ENCODE peak calls at places on chromosomes 3 and 15, in ten cellular contexts. R is PC-3, F is astrocyte of the spinal cord, L is AG04450, G is ovary, H is fibroblast of the aortic adventitia, I is MM.1S, B is A549, X is psoas muscle, P is WERI-Rb-1. K is an unnamed sample.

GRCh38 chr3:42590989-42591756 is 513 bp downstream of the SS18L2 start:
- DNase-seq in R (no peak), F (no peak), L (no peak), G (peak), H (peak), I (peak), B (no peak), X (peak), P (peak), K (no peak)

GRCh38 chr3:13013151-13013561 is 60.1 kb downstream of the IQSEC1 start:
- DNase-seq in R (no peak), F (no peak), L (no peak), G (peak), H (no peak), I (peak), B (no peak), X (no peak), P (no peak), K (no peak)

GRCh38 chr3:14405886-14406238 is 3.5 kb downstream of the SLC6A6 start:
- DNase-seq in R (peak), F (no peak), L (no peak), G (no peak), H (no peak), I (no peak), B (peak), X (no peak), P (no peak), K (no peak)

GRCh38 chr15:77749236-77749997 is 116.7 kb upstream of the LINGO1 start:
- DNase-seq in R (no peak), F (no peak), L (no peak), G (no peak), H (no peak), I (no peak), B (no peak), X (no peak), P (no peak), K (no peak)

GRCh38 chr15:80769471-80770355 is 9.5 kb upstream of the CEMIP start:
- DNase-seq in R (no peak), F (no peak), L (no peak), G (no peak), H (no peak), I (no peak), B (no peak), X (no peak), P (no peak), K (no peak)

GRCh38 chr3:149480326-149481017 is 6.0 kb downstream of the TM4SF4 start:
- DNase-seq in R (peak), F (peak), L (peak), G (peak), H (peak), I (peak), B (peak), X (peak), P (peak), K (no peak)

GRCh38 chr15:90210593-90210992 is 9.5 kb downstream of the SEMA4B start:
- DNase-seq in R (no peak), F (no peak), L (no peak), G (no peak), H (no peak), I (no peak), B (no peak), X (no peak), P (no peak), K (no peak)

GRCh38 chr15:36757189-36757814 is 177.9 kb downstream of the CDIN1 start:
- DNase-seq in R (peak), F (peak), L (no peak), G (no peak), H (no peak), I (no peak), B (no peak), X (no peak), P (no peak), K (no peak)

DNA sequence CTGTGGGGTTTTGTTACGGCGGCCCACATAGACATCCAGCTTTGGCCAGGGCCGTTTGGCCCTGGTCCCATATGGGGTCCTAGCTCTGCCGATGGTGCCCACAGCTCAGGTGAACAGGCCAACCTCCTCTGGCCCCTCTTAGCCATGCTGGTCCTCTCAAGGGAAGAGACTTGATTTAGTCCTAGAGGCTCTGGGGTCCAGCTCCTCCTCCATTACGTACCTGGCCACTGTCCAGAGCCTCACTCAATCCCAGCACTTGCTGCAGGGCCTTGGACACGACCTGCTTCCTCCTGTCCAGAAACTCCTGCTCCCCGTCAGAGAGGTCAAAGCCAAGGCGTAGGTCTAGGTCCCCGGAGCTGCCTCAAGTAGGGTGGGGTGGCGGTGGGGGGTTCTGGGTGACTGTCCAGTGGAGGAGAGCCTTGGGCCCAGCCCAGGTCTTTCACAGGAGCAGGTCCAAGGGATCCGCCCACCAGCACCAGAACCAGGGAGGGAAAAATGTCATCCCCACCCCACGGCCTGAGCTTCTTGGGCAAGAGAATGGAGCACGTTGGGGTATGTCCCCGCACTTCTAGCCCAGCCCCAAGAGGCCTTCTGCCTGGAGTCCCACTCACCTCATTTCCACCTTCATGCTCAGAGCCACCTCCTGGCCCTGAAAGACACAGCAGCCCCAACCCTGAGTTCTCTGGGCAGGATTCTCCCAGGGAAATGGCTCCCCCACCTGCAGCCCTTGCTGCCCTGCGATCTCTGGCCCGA is 6.8 kb downstream of the PLA2G4F start:
- DNase-seq in R (no peak), F (no peak), L (no peak), G (no peak), H (no peak), I (no peak), B (no peak), X (no peak), P (no peak), K (no peak)
- TF ChIP-seq CTCF in R (peak), F (no peak), L (no peak), G (no peak), H (no peak), I (no peak), B (no peak), X (no peak), P (peak), K (no peak)

GRCh38 chr15:78944202-78944625 is 632 bp downstream of the CTSH start:
- DNase-seq in R (no peak), F (no peak), L (no peak), G (no peak), H (no peak), I (no peak), B (no peak), X (no peak), P (peak), K (no peak)
- H3K4me3 ChIP-seq in R (peak), F (no peak), L (peak), G (peak), H (peak), I (peak), B (peak), X (peak), P (peak), K (peak)

GRCh38 chr3:52232279-52233107 is 6.5 kb downstream of the TWF2 start:
- DNase-seq in R (no peak), F (no peak), L (no peak), G (peak), H (no peak), I (no peak), B (no peak), X (peak), P (no peak), K (no peak)
- TF ChIP-seq CTCF in R (peak), F (peak), L (no peak), G (no peak), H (peak), I (no peak), B (peak), X (peak), P (peak), K (peak)

GRCh38 chr15:72488558-72488957 is 14.4 kb downstream of the ARIH1 start:
- DNase-seq in R (no peak), F (no peak), L (no peak), G (no peak), H (no peak), I (no peak), B (no peak), X (no peak), P (no peak), K (no peak)

GRCh38 chr15:72492733-72493132 is 18.6 kb downstream of the ARIH1 start:
- DNase-seq in R (no peak), F (no peak), L (no peak), G (no peak), H (peak), I (no peak), B (no peak), X (no peak), P (no peak), K (no peak)

GRCh38 chr15:72487070-72487797 is 13.1 kb downstream of the ARIH1 start:
- DNase-seq in R (peak), F (peak), L (no peak), G (no peak), H (peak), I (no peak), B (no peak), X (no peak), P (no peak), K (no peak)

GRCh38 chr15:72491768-72492167 is 17.6 kb downstream of the ARIH1 start:
- DNase-seq in R (peak), F (peak), L (peak), G (no peak), H (peak), I (no peak), B (peak), X (no peak), P (no peak), K (peak)

GRCh38 chr15:72489943-72490554 is 15.9 kb downstream of the ARIH1 start:
- DNase-seq in R (no peak), F (no peak), L (no peak), G (no peak), H (no peak), I (no peak), B (no peak), X (no peak), P (no peak), K (no peak)
- H3K4me3 ChIP-seq in R (no peak), F (no peak), L (no peak), G (no peak), H (no peak), I (no peak), B (no peak), X (no peak), P (no peak), K (no peak)